ENCODE peak calls at places on chromosomes 11 and 22, in eight cellular contexts. L is breast epithelium, V is activated T-cell treated with anti-CD3 and anti-CD28 coated beads for 4 hours, E is CD14-positive monocyte, F is endodermal cell, W is neural crest cell, N is sciatic nerve, R is Calu3. A is an unnamed sample.
A peak's percentile ranks its signal among the peaks of the same experiment; 100 is the strongest.

GRCh38 chr11:15327786-15328231 is 213.1 kb downstream of the INSC start:
- DNase-seq in L (peak; percentile 70), V (no peak), E (no peak), F (peak; percentile 96), W (peak; percentile 77), N (peak; percentile 77), R (peak; percentile 77), A (no peak)

GRCh38 chr11:72724851-72725730 is 27.1 kb downstream of the ARAP1 start:
- DNase-seq in L (no peak), V (peak; percentile 76), E (no peak), F (peak; percentile 91), W (peak; percentile 80), N (peak; percentile 84), R (peak; percentile 78), A (peak; percentile 86)

GRCh38 chr22:36461665-36462474 is 19.6 kb downstream of the TXN2 start:
- DNase-seq in L (peak; percentile 86), V (no peak), E (no peak), F (peak; percentile 93), W (no peak), N (no peak), R (peak; percentile 81), A (peak; percentile 72)

GRCh38 chr22:32706149-32706548 is 95.4 kb upstream of the TIMP3 start:
- DNase-seq in L (no peak), V (no peak), E (no peak), F (no peak), W (no peak), N (no peak), R (no peak), A (no peak)

GRCh38 chr11:42552786-42553185 is 759.0 kb upstream of the API5 start:
- DNase-seq in L (no peak), V (no peak), E (no peak), F (no peak), W (no peak), N (no peak), R (no peak), A (no peak)

GRCh38 chr11:110711776-110712642 is at the start of gene ARHGAP20:
- DNase-seq in L (peak; percentile 54), V (peak; percentile 16), E (peak; percentile 41), F (peak; percentile 91), W (peak; percentile 48), N (peak; percentile 86), R (no peak), A (peak; percentile 85)

GRCh38 chr22:20577549-20577975 is 70.2 kb downstream of the MED15 start:
- DNase-seq in L (no peak), V (no peak), E (no peak), F (no peak), W (no peak), N (no peak), R (no peak), A (no peak)

GRCh38 chr11:76323804-76324203 is 57.1 kb downstream of the THAP12 start:
- DNase-seq in L (no peak), V (no peak), E (no peak), F (no peak), W (no peak), N (no peak), R (no peak), A (no peak)

GRCh38 chr11:450809-451451 is 851 bp downstream of the PTDSS2 start:
- DNase-seq in L (peak; percentile 68), V (peak; percentile 74), E (no peak), F (peak; percentile 87), W (peak; percentile 47), N (peak; percentile 80), R (peak; percentile 74), A (peak; percentile 83)

GRCh38 chr22:40541300-40541699 is 95.2 kb downstream of the MRTFA start:
- DNase-seq in L (no peak), V (no peak), E (no peak), F (no peak), W (no peak), N (no peak), R (no peak), A (no peak)

GRCh38 chr22:17303840-17304779 is 65.2 kb upstream of the CECR2 start:
- DNase-seq in L (no peak), V (peak; percentile 47), E (no peak), F (no peak), W (no peak), N (peak; percentile 46), R (no peak), A (no peak)

GRCh38 chr22:37976547-37976946 is 7.8 kb downstream of the SOX10 start:
- DNase-seq in L (no peak), V (no peak), E (no peak), F (no peak), W (no peak), N (no peak), R (no peak), A (no peak)

GRCh38 chr11:36600155-36600554 is 2.1 kb upstream of the RAG2 start:
- DNase-seq in L (no peak), V (no peak), E (no peak), F (peak; percentile 71), W (no peak), N (no peak), R (no peak), A (no peak)

GRCh38 chr11:70517996-70518907 is 119.9 kb downstream of the CTTN start:
- DNase-seq in L (no peak), V (no peak), E (no peak), F (no peak), W (no peak), N (no peak), R (no peak), A (no peak)

GRCh38 chr11:73126804-73127480 is 15.2 kb downstream of the FCHSD2 start:
- DNase-seq in L (no peak), V (no peak), E (no peak), F (no peak), W (no peak), N (no peak), R (no peak), A (no peak)

GRCh38 chr11:19018901-19019300 is 41.6 kb downstream of the MRGPRX2 start:
- DNase-seq in L (no peak), V (no peak), E (no peak), F (peak; percentile 89), W (peak; percentile 4), N (no peak), R (peak; percentile 30), A (no peak)

GRCh38 chr22:17087176-17088131 is 2.7 kb downstream of the IL17RA start:
- DNase-seq in L (no peak), V (peak; percentile 31), E (no peak), F (peak; percentile 35), W (no peak), N (peak; percentile 47), R (no peak), A (peak; percentile 50)

GRCh38 chr22:23012081-23012622 is 58.2 kb upstream of the GNAZ start:
- DNase-seq in L (no peak), V (peak; percentile 3), E (no peak), F (no peak), W (no peak), N (no peak), R (no peak), A (no peak)

GRCh38 chr22:28411125-28411524 is 268.5 kb downstream of the TTC28 start:
- DNase-seq in L (no peak), V (no peak), E (no peak), F (no peak), W (no peak), N (no peak), R (no peak), A (no peak)

GRCh38 chr11:74030668-74031309 is 21.9 kb upstream of the UCP3 start:
- DNase-seq in L (no peak), V (no peak), E (no peak), F (no peak), W (no peak), N (no peak), R (no peak), A (no peak)

GRCh38 chr22:36439481-36440271 is 41.8 kb downstream of the TXN2 start:
- DNase-seq in L (no peak), V (no peak), E (no peak), F (peak; percentile 71), W (no peak), N (no peak), R (peak; percentile 52), A (peak; percentile 89)

GRCh38 chr11:67420147-67420645 is 4.7 kb downstream of the CARNS1 start:
- DNase-seq in L (no peak), V (no peak), E (no peak), F (no peak), W (no peak), N (no peak), R (no peak), A (no peak)

GRCh38 chr11:118170892-118171273 is 5.6 kb downstream of the SCN2B start:
- DNase-seq in L (no peak), V (no peak), E (no peak), F (no peak), W (no peak), N (no peak), R (no peak), A (no peak)

GRCh38 chr11:68043349-68044144 is 4.7 kb downstream of the TCIRG1 start:
- DNase-seq in L (no peak), V (no peak), E (peak; percentile 48), F (no peak), W (no peak), N (no peak), R (no peak), A (peak; percentile 85)

GRCh38 chr22:30265851-30266444 is 703 bp downstream of the OSM start:
- DNase-seq in L (no peak), V (peak; percentile 79), E (peak; percentile 93), F (peak; percentile 67), W (no peak), N (peak; percentile 80), R (no peak), A (peak; percentile 78)

GRCh38 chr22:41523464-41524221 is 20.6 kb downstream of the POLR3H start:
- DNase-seq in L (no peak), V (no peak), E (no peak), F (peak; percentile 71), W (no peak), N (no peak), R (no peak), A (no peak)

GRCh38 chr11:69409812-69410645 is 71.4 kb upstream of the LINC01488 start:
- DNase-seq in L (no peak), V (no peak), E (no peak), F (no peak), W (no peak), N (no peak), R (no peak), A (peak; percentile 46)

GRCh38 chr22:25002241-25002985 is 49.9 kb downstream of the KIAA1671 start:
- DNase-seq in L (no peak), V (no peak), E (no peak), F (no peak), W (no peak), N (no peak), R (no peak), A (no peak)

GRCh38 chr11:44752727-44753126 is 26.0 kb downstream of the TSPAN18 start:
- DNase-seq in L (no peak), V (no peak), E (no peak), F (peak; percentile 3), W (no peak), N (no peak), R (no peak), A (no peak)

GRCh38 chr11:125807909-125808308 is 20.0 kb downstream of the PATE3 start:
- DNase-seq in L (no peak), V (no peak), E (no peak), F (no peak), W (no peak), N (no peak), R (no peak), A (no peak)

GRCh38 chr11:74033046-74033445 is 24.2 kb upstream of the UCP3 start:
- DNase-seq in L (no peak), V (no peak), E (no peak), F (no peak), W (no peak), N (no peak), R (no peak), A (no peak)

GRCh38 chr11:75568616-75569219 is 6.7 kb downstream of the SERPINH1 start:
- DNase-seq in L (no peak), V (no peak), E (no peak), F (no peak), W (no peak), N (no peak), R (no peak), A (no peak)

GRCh38 chr11:69511358-69512015 is 30.0 kb downstream of the LINC01488 start:
- DNase-seq in L (no peak), V (no peak), E (no peak), F (peak; percentile 24), W (no peak), N (no peak), R (no peak), A (peak; percentile 57)

GRCh38 chr11:12449961-12450715 is 72.8 kb downstream of the PARVA start:
- DNase-seq in L (no peak), V (no peak), E (no peak), F (no peak), W (no peak), N (no peak), R (no peak), A (no peak)